ENCODE peak calls at places on chromosomes 13 and 19, in nine cellular contexts. T, Q, C, F, B, Z, R, P and N are unnamed samples.
A peak's percentile ranks its signal among the peaks of the same experiment; 100 is the strongest.

GRCh38 chr13:21234537-21234936 is 58.1 kb downstream of the MRPL57 start:
- DNase-seq in Q (no peak), R (peak; percentile 35), Z (no peak), B (no peak), C (no peak), F (no peak), P (no peak), T (no peak), N (no peak)

GRCh38 chr19:34692541-34692940 is 15.1 kb downstream of the ZNF302 start:
- DNase-seq in R (no peak), Q (no peak), C (no peak), B (no peak), Z (no peak), F (no peak), P (no peak), T (no peak), N (no peak)

GRCh38 chr19:2547721-2548120 is 71.8 kb downstream of the GADD45B start:
- DNase-seq in Q (no peak), B (no peak), P (no peak), R (no peak), Z (no peak), F (no peak), T (no peak), C (no peak), N (no peak)

GRCh38 chr13:42720116-42720857 is 61.1 kb upstream of the FAM216B start:
- DNase-seq in Q (peak; percentile 18), Z (no peak), P (no peak), B (peak; percentile 3), F (no peak), T (peak; percentile 99), R (peak; percentile 95), C (peak; percentile 61), N (no peak)

GRCh38 chr19:29528350-29528945 is 2.7 kb downstream of the VSTM2B start:
- DNase-seq in Z (peak; percentile 27), R (peak; percentile 61), F (peak; percentile 16), P (peak; percentile 46), B (peak; percentile 71), Q (peak; percentile 91), C (no peak), T (peak; percentile 58), N (peak; percentile 11)

GRCh38 chr13:74151859-74152258 is 17.7 kb upstream of the KLF12 start:
- DNase-seq in Q (no peak), Z (no peak), T (no peak), F (no peak), R (no peak), B (no peak), C (no peak), P (no peak), N (no peak)

GRCh38 chr13:43543331-43543730 is 243.4 kb downstream of the ENOX1 start:
- DNase-seq in T (peak; percentile 52), F (no peak), B (no peak), Q (no peak), Z (no peak), R (no peak), C (no peak), P (no peak), N (no peak)

GRCh38 chr19:14650161-14650560 is 24.5 kb downstream of the ADGRE3 start:
- DNase-seq in P (no peak), Q (no peak), B (no peak), T (no peak), Z (no peak), R (no peak), F (no peak), C (no peak), N (no peak)

GRCh38 chr13:62781866-62782265 is 1366.2 kb upstream of the PCDH20 start:
- DNase-seq in T (peak; percentile 66), F (no peak), Q (no peak), P (no peak), C (no peak), B (no peak), R (no peak), Z (no peak), N (no peak)

GRCh38 chr19:40348961-40349507 is 539 bp downstream of the PLD3 start:
- DNase-seq in T (peak; percentile 52), B (no peak), C (peak; percentile 30), F (no peak), R (peak; percentile 63), P (no peak), Q (no peak), Z (no peak), N (no peak)